ENCODE peak calls at places on chromosomes 11 and 22, in seven cellular contexts. Y is H9, E is IMR-90, P is neuronal stem cell, H is mesenchymal stem cell, V is trophoblast cell, K is H1. L is an unnamed sample.

GRCh38 chr11:74641905-74642304 is 49.5 kb downstream of the POLD3 start:
- DNase-seq in Y (no peak), E (no peak), P (no peak), H (peak), V (no peak), K (no peak), L (no peak)

GRCh38 chr22:30531651-30532608 is 14.6 kb downstream of the SEC14L6 start:
- DNase-seq in Y (no peak), E (no peak), P (no peak), H (no peak), V (no peak), K (no peak), L (no peak)

GRCh38 chr22:37331811-37332536 is 49.7 kb downstream of the CYTH4 start:
- DNase-seq in Y (no peak), E (peak), P (no peak), H (no peak), V (no peak), K (no peak), L (no peak)

GRCh38 chr11:76385903-76386302 is 4.8 kb downstream of the GVQW3 start:
- DNase-seq in Y (peak), E (peak), P (no peak), H (no peak), V (no peak), K (no peak), L (peak)

GRCh38 chr11:79113099-79113498 is 327.7 kb downstream of the TENM4 start:
- DNase-seq in Y (no peak), E (no peak), P (no peak), H (no peak), V (no peak), K (no peak), L (no peak)

GRCh38 chr11:109342261-109342660 is 79.7 kb upstream of the C11orf87 start:
- DNase-seq in Y (no peak), E (no peak), P (no peak), H (no peak), V (peak), K (no peak), L (no peak)

GRCh38 chr11:83257638-83258229 is 28.4 kb downstream of the CCDC90B start:
- DNase-seq in Y (no peak), E (peak), P (no peak), H (peak), V (peak), K (no peak), L (peak)

GRCh38 chr11:129854229-129854805 is 38.7 kb downstream of the TMEM45B start:
- DNase-seq in Y (no peak), E (no peak), P (no peak), H (no peak), V (peak), K (no peak), L (no peak)

GRCh38 chr11:61027141-61027840 is 55.8 kb downstream of the CD6 start:
- DNase-seq in Y (no peak), E (no peak), P (no peak), H (no peak), V (no peak), K (no peak), L (no peak)

GRCh38 chr11:125287467-125288232 is 123.1 kb downstream of the PKNOX2 start:
- DNase-seq in Y (no peak), E (peak), P (no peak), H (peak), V (no peak), K (no peak), L (no peak)

GRCh38 chr11:6251990-6252473 is 7.6 kb upstream of the CCKBR start:
- DNase-seq in Y (no peak), E (peak), P (no peak), H (peak), V (no peak), K (no peak), L (no peak)

GRCh38 chr22:33030923-33031525 is 27.2 kb downstream of the SYN3 start:
- DNase-seq in Y (no peak), E (no peak), P (no peak), H (no peak), V (no peak), K (peak), L (peak)

GRCh38 chr22:23557036-23557435 is 23.1 kb downstream of the IGLL1 start:
- DNase-seq in Y (peak), E (no peak), P (no peak), H (no peak), V (no peak), K (no peak), L (no peak)

GRCh38 chr11:41714101-41714500 is 254.6 kb upstream of the LRRC4C start:
- DNase-seq in Y (no peak), E (no peak), P (no peak), H (no peak), V (no peak), K (no peak), L (peak)

GRCh38 chr22:23759566-23759965 is 3.2 kb upstream of the C22orf15 start:
- DNase-seq in Y (no peak), E (no peak), P (no peak), H (no peak), V (no peak), K (no peak), L (no peak)

GRCh38 chr22:50148991-50149721 is 21.4 kb upstream of the PANX2 start:
- DNase-seq in Y (peak), E (peak), P (peak), H (peak), V (peak), K (peak), L (peak)

GRCh38 chr22:18067548-18068341 is 10.0 kb upstream of the PEX26 start:
- DNase-seq in Y (no peak), E (no peak), P (no peak), H (no peak), V (no peak), K (no peak), L (peak)

GRCh38 chr22:28799834-28800307 is 498 bp downstream of the XBP1 start:
- DNase-seq in Y (peak), E (peak), P (peak), H (peak), V (peak), K (no peak), L (peak)

GRCh38 chr11:125338886-125339811 is 156.9 kb downstream of the FEZ1 start:
- DNase-seq in Y (no peak), E (no peak), P (no peak), H (peak), V (no peak), K (no peak), L (no peak)

GRCh38 chr11:69663326-69663725 is 11.8 kb downstream of the LTO1 start:
- DNase-seq in Y (no peak), E (no peak), P (no peak), H (no peak), V (no peak), K (no peak), L (no peak)

GRCh38 chr11:72411623-72412532 is 22.5 kb downstream of the CLPB start:
- DNase-seq in Y (no peak), E (no peak), P (no peak), H (no peak), V (no peak), K (no peak), L (peak)

GRCh38 chr11:109859325-109859724 is 233.9 kb upstream of the ZC3H12C start:
- DNase-seq in Y (no peak), E (peak), P (no peak), H (peak), V (peak), K (no peak), L (no peak)

GRCh38 chr11:86228967-86229330 is 15.6 kb upstream of the EED start:
- DNase-seq in Y (no peak), E (no peak), P (no peak), H (no peak), V (peak), K (no peak), L (no peak)

GRCh38 chr11:65136515-65137096 is 2.3 kb upstream of the SYVN1 start:
- DNase-seq in Y (no peak), E (no peak), P (no peak), H (no peak), V (no peak), K (no peak), L (no peak)

GRCh38 chr22:20957118-20957690 is 9.9 kb upstream of the AIFM3 start:
- DNase-seq in Y (peak), E (no peak), P (no peak), H (peak), V (peak), K (peak), L (peak)

GRCh38 chr11:17597770-17598169 is 50.7 kb downstream of the OTOG start:
- DNase-seq in Y (peak), E (no peak), P (no peak), H (no peak), V (no peak), K (peak), L (no peak)

GRCh38 chr11:79090191-79090590 is 350.6 kb downstream of the TENM4 start:
- DNase-seq in Y (no peak), E (no peak), P (no peak), H (no peak), V (peak), K (no peak), L (no peak)

GRCh38 chr22:50010676-50011446 is 1.7 kb downstream of the IL17REL start:
- DNase-seq in Y (peak), E (no peak), P (no peak), H (no peak), V (no peak), K (peak), L (no peak)

GRCh38 chr11:115363426-115363825 is 140.8 kb downstream of the CADM1 start:
- DNase-seq in Y (no peak), E (no peak), P (no peak), H (no peak), V (no peak), K (no peak), L (no peak)

GRCh38 chr11:125933030-125933813 is 12.6 kb upstream of the VSIG10L2 start:
- DNase-seq in Y (no peak), E (no peak), P (no peak), H (no peak), V (no peak), K (no peak), L (no peak)

GRCh38 chr11:132430352-132431091 is 1060.1 kb downstream of the NTM start:
- DNase-seq in Y (no peak), E (no peak), P (no peak), H (no peak), V (no peak), K (no peak), L (no peak)

GRCh38 chr22:43002198-43002577 is 12.8 kb downstream of the PACSIN2 start:
- DNase-seq in Y (no peak), E (peak), P (no peak), H (peak), V (peak), K (no peak), L (peak)

GRCh38 chr11:63761870-63762661 is 6.5 kb downstream of the ZFTA start:
- DNase-seq in Y (peak), E (no peak), P (peak), H (peak), V (no peak), K (peak), L (peak)

GRCh38 chr11:102911758-102912481 is 37.1 kb upstream of the MMP12 start:
- DNase-seq in Y (peak), E (no peak), P (no peak), H (no peak), V (no peak), K (no peak), L (peak)
- H3K9ac ChIP-seq in Y (no peak), E (no peak), P (no peak), H (no peak), V (no peak), K (no peak), L (no peak)

GRCh38 chr22:36301851-36302250 is 48.9 kb downstream of the APOL1 start:
- DNase-seq in Y (no peak), E (peak), P (no peak), H (peak), V (peak), K (no peak), L (no peak)

GRCh38 chr22:36302439-36303114 is 49.6 kb downstream of the APOL1 start:
- DNase-seq in Y (no peak), E (peak), P (no peak), H (peak), V (peak), K (no peak), L (no peak)

GRCh38 chr22:36303874-36304273 is 50.9 kb downstream of the APOL1 start:
- DNase-seq in Y (no peak), E (no peak), P (no peak), H (no peak), V (peak), K (no peak), L (no peak)

GRCh38 chr22:36304429-36304828 is 51.5 kb downstream of the APOL1 start:
- DNase-seq in Y (no peak), E (peak), P (no peak), H (peak), V (no peak), K (no peak), L (no peak)

GRCh38 chr22:36303115-36303467 is 50.2 kb downstream of the APOL1 start:
- DNase-seq in Y (no peak), E (no peak), P (no peak), H (no peak), V (no peak), K (no peak), L (no peak)
- H2BK5ac ChIP-seq in Y (no peak), E (peak), P (no peak), H (no peak), V (no peak), K (no peak), L (no peak)

DNA sequence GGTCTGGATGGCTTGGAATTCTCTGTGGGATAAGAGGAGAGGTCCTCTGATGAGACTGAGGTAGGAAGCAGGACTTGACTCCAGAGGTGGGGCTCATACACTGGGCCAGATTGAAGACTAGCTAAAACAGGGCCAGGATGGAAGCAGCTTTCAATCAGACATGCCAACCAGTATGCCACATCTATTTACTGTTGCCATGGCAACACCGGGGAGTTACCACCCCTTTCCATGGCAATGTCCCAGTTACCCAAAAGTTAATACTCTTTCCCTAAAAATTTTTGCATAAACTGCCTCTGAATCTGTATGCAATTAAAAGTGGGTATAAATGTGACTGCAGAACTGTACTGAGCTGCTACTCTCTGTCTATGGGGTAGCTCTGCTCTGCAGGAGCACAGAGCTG is 247.5 kb upstream of the ZBED5 start:
- DNase-seq in Y (no peak), E (no peak), P (peak), H (no peak), V (no peak), K (no peak), L (peak)
- H3K9ac ChIP-seq in Y (no peak), E (no peak), P (no peak), H (no peak), V (no peak), K (no peak), L (no peak)

GRCh38 chr11:12695878-12696277 is 21.7 kb downstream of the TEAD1 start:
- DNase-seq in Y (no peak), E (no peak), P (no peak), H (no peak), V (no peak), K (no peak), L (no peak)
- H2BK5ac ChIP-seq in Y (no peak), E (peak), P (no peak), H (no peak), V (peak), K (no peak), L (no peak)

GRCh38 chr22:38467904-38468760 is at the start of gene KDELR3:
- DNase-seq in Y (no peak), E (peak), P (no peak), H (peak), V (peak), K (no peak), L (peak)
- H3K9ac ChIP-seq in Y (no peak), E (peak), P (peak), H (peak), V (peak), K (peak), L (peak)

GRCh38 chr11:88538088-88538487 is 200.6 kb upstream of the CTSC start:
- DNase-seq in Y (no peak), E (peak), P (no peak), H (peak), V (no peak), K (no peak), L (no peak)
- H2BK5ac ChIP-seq in Y (no peak), E (peak), P (no peak), H (no peak), V (no peak), K (no peak), L (no peak)

GRCh38 chr11:123561046-123561781 is 93.2 kb downstream of the SCN3B start:
- DNase-seq in Y (peak), E (peak), P (no peak), H (no peak), V (peak), K (no peak), L (peak)
- H3K9ac ChIP-seq in Y (no peak), E (no peak), P (no peak), H (peak), V (no peak), K (no peak), L (peak)

DNA sequence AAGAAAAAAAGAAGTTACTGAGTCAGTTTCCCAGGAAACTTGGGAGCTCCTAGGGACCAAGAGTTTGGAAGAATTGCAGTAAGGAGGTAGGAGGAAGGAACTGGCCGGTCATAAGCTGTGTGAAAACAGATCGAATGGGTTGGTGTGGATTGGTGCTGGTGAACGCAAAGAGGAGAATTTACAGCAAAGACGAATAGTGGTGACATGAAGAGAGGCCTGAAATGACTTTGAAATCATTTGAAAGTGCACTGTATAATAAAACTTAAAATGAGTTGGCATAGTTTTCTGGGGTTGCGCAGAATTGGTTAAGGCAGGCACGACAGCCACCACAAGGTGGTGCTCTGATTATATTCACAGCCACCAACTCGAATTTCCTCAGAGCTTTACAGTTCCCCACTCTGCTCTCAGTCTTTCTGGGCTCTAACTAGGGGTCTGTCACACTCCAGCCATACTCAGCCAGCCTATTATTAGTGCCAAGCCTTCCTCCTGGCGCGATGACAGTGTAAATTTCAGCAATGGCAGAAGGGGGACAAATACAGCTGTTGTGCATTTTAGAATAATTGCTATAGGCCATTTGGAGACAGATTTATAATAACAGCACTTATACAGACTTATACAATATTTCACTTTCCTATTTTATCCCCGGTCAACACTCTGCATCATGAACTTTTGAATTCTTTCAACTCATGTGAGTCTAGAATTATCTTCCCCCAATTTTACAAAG is 8.3 kb upstream of the HTR3B start:
- DNase-seq in Y (peak), E (peak), P (no peak), H (peak), V (peak), K (peak), L (peak)
- H2BK5ac ChIP-seq in Y (no peak), E (no peak), P (no peak), H (no peak), V (peak), K (no peak), L (no peak)

GRCh38 chr11:121023848-121024751 is at the start of gene TBCEL:
- DNase-seq in Y (peak), E (peak), P (peak), H (peak), V (peak), K (peak), L (peak)

GRCh38 chr11:121029813-121030445 is 6.0 kb downstream of the TBCEL start:
- DNase-seq in Y (no peak), E (no peak), P (no peak), H (no peak), V (no peak), K (no peak), L (no peak)

GRCh38 chr11:121029153-121029552 is 5.3 kb downstream of the TBCEL start:
- DNase-seq in Y (no peak), E (no peak), P (no peak), H (no peak), V (no peak), K (no peak), L (no peak)

DNA sequence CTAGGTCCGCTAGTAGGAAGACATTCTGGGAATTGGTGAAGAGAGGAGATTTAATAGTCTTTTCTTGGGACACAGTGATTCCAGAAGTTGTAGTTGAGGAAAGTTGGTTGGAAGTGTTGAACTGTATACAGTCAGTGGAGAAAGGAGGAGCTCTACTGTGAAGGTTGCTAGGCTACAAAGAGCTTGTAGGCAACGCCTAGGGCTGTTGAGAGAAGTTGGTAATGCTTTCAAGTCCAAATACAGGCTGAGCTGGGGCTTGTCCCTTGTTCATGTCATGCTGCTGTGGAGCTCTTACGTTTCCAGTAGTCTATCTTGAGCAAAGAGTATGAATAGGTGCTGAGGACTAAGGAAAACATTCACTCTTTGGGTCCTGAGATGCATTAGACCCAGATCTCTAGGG is 1.1 kb downstream of the TBCEL start:
- DNase-seq in Y (no peak), E (peak), P (no peak), H (peak), V (peak), K (no peak), L (peak)
- H3K9ac ChIP-seq in Y (peak), E (no peak), P (no peak), H (peak), V (no peak), K (no peak), L (peak)

DNA sequence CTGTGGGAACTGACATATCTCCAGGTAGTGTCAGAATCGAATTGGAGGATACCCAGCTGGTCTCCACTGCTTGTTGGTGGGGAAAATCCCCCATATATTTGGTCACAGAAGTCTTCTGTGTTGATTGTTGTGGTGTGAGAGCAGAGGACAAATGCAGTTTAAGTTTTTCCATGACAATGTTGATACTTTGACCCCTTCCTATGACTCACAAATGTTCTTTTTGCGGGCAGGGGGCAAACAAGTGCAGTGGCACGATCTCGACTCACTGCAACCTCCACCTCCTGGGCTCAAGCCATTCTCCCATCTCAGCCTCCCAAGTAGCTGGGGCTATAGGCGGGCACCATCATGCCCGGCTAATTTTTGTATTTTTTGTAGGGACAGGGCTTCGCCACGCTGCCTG is 7.4 kb upstream of the PATL1 start:
- DNase-seq in Y (no peak), E (no peak), P (no peak), H (peak), V (no peak), K (no peak), L (no peak)
- H2BK5ac ChIP-seq in Y (no peak), E (no peak), P (no peak), H (no peak), V (no peak), K (no peak), L (no peak)